ENCODE peak calls at places on chromosomes 4 and X, in six cellular contexts. One of them, this sample, is unnamed.

GRCh38 chr4:2981256-2981804 is 18.0 kb downstream of the GRK4 start:
- DNase-seq in GM12864: no peak
- DNase-seq in epithelial cell of esophagus: no peak
- DNase-seq in osteocyte: no peak
- DNase-seq in astrocyte: no peak
- DNase-seq in HL-60: no peak
- DNase-seq in this sample: no peak

GRCh38 chr4:100843897-100844296 is 326.1 kb upstream of the EMCN start:
- DNase-seq in GM12864: no peak
- DNase-seq in epithelial cell of esophagus: no peak
- DNase-seq in osteocyte: no peak
- DNase-seq in astrocyte: peak; percentile 35
- DNase-seq in HL-60: no peak
- DNase-seq in this sample: no peak

GRCh38 chrX:10048076-10048475 is 80.9 kb downstream of the CLDN34 start:
- DNase-seq in GM12864: no peak
- DNase-seq in epithelial cell of esophagus: no peak
- DNase-seq in osteocyte: no peak
- DNase-seq in astrocyte: no peak
- DNase-seq in HL-60: no peak
- DNase-seq in this sample: no peak

GRCh38 chr4:46404961-46405360 is 15.0 kb upstream of the GABRA2 start:
- DNase-seq in GM12864: no peak
- DNase-seq in epithelial cell of esophagus: no peak
- DNase-seq in osteocyte: no peak
- DNase-seq in astrocyte: no peak
- DNase-seq in HL-60: no peak
- DNase-seq in this sample: peak; percentile 40

GRCh38 chr4:81600511-81601269 is 129.0 kb upstream of the RASGEF1B start:
- DNase-seq in GM12864: no peak
- DNase-seq in epithelial cell of esophagus: no peak
- DNase-seq in osteocyte: no peak
- DNase-seq in astrocyte: no peak
- DNase-seq in HL-60: no peak
- DNase-seq in this sample: peak; percentile 30

GRCh38 chr4:141046255-141046654 is 87.0 kb downstream of the RNF150 start:
- DNase-seq in GM12864: no peak
- DNase-seq in epithelial cell of esophagus: peak; percentile 93
- DNase-seq in osteocyte: no peak
- DNase-seq in astrocyte: peak; percentile 100
- DNase-seq in HL-60: no peak
- DNase-seq in this sample: peak; percentile 91

GRCh38 chr4:83251074-83251835 is 33.3 kb downstream of the COQ2 start:
- DNase-seq in GM12864: no peak
- DNase-seq in epithelial cell of esophagus: no peak
- DNase-seq in osteocyte: no peak
- DNase-seq in astrocyte: no peak
- DNase-seq in HL-60: no peak
- DNase-seq in this sample: peak; percentile 18

GRCh38 chr4:117971406-117971805 is 62.9 kb upstream of the NDST3 start:
- DNase-seq in GM12864: no peak
- DNase-seq in epithelial cell of esophagus: no peak
- DNase-seq in osteocyte: no peak
- DNase-seq in astrocyte: peak; percentile 28
- DNase-seq in HL-60: no peak
- DNase-seq in this sample: peak; percentile 3

GRCh38 chr4:1151541-1151940 is 20.8 kb downstream of the SPON2 start:
- DNase-seq in GM12864: no peak
- DNase-seq in epithelial cell of esophagus: no peak
- DNase-seq in osteocyte: no peak
- DNase-seq in astrocyte: no peak
- DNase-seq in HL-60: no peak
- DNase-seq in this sample: no peak

GRCh38 chrX:108271397-108271787 is 166.8 kb downstream of the COL4A6 start:
- DNase-seq in GM12864: no peak
- DNase-seq in epithelial cell of esophagus: no peak
- DNase-seq in osteocyte: no peak
- DNase-seq in astrocyte: no peak
- DNase-seq in HL-60: no peak
- DNase-seq in this sample: no peak
- TF ChIP-seq CTCF in GM12864: no peak
- TF ChIP-seq CTCF in epithelial cell of esophagus: no peak
- TF ChIP-seq CTCF in osteocyte: no peak
- TF ChIP-seq CTCF in astrocyte: no peak
- TF ChIP-seq CTCF in HL-60: no peak
- TF ChIP-seq CTCF in this sample: no peak

GRCh38 chr4:80201326-80202151 is 4.2 kb downstream of the PRDM8 start:
- DNase-seq in GM12864: no peak
- DNase-seq in epithelial cell of esophagus: peak; percentile 46
- DNase-seq in osteocyte: no peak
- DNase-seq in astrocyte: peak; percentile 76
- DNase-seq in HL-60: peak; percentile 73
- DNase-seq in this sample: peak; percentile 27

GRCh38 chr4:80204433-80204832 is 7.1 kb downstream of the PRDM8 start:
- DNase-seq in GM12864: no peak
- DNase-seq in epithelial cell of esophagus: no peak
- DNase-seq in osteocyte: no peak
- DNase-seq in astrocyte: no peak
- DNase-seq in HL-60: no peak
- DNase-seq in this sample: no peak

GRCh38 chr4:80199947-80200346 is 2.6 kb downstream of the PRDM8 start:
- DNase-seq in GM12864: no peak
- DNase-seq in epithelial cell of esophagus: no peak
- DNase-seq in osteocyte: no peak
- DNase-seq in astrocyte: no peak
- DNase-seq in HL-60: no peak
- DNase-seq in this sample: no peak

GRCh38 chr4:80202784-80203553 is 5.7 kb downstream of the PRDM8 start:
- DNase-seq in GM12864: no peak
- DNase-seq in epithelial cell of esophagus: peak; percentile 38
- DNase-seq in osteocyte: peak; percentile 79
- DNase-seq in astrocyte: no peak
- DNase-seq in HL-60: peak; percentile 64
- DNase-seq in this sample: peak; percentile 23

DNA sequence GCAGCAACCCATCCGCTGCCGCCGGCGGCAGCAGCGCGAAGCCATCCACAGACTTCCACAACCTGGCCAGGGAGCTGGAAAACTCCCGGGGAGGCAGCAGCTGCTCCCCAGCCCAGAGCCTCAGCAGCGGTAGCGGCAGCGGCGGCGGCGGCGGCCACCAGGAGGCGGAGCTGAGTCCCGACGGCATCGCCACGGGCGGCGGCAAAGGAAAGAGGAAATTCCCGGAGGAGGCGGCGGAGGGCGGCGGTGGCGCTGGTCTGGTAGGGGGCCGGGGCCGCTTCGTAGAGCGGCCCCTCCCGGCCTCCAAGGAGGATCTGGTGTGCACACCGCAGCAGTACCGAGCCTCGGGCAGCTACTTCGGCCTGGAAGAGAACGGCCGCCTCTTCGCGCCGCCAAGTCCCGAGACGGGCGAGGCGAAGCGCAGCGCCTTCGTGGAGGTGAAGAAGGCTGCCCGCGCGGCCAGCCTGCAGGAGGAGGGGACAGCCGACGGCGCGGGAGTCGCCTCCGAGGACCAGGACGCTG is 4.9 kb downstream of the PRDM8 start:
- DNase-seq in GM12864: no peak
- DNase-seq in epithelial cell of esophagus: peak; percentile 80
- DNase-seq in osteocyte: no peak
- DNase-seq in astrocyte: peak; percentile 58
- DNase-seq in HL-60: peak; percentile 82
- DNase-seq in this sample: peak; percentile 75
- TF ChIP-seq CTCF in GM12864: peak; percentile 64
- TF ChIP-seq CTCF in epithelial cell of esophagus: peak; percentile 43
- TF ChIP-seq CTCF in osteocyte: peak; percentile 87
- TF ChIP-seq CTCF in astrocyte: peak; percentile 27
- TF ChIP-seq CTCF in HL-60: peak; percentile 24
- TF ChIP-seq CTCF in this sample: peak; percentile 59

DNA sequence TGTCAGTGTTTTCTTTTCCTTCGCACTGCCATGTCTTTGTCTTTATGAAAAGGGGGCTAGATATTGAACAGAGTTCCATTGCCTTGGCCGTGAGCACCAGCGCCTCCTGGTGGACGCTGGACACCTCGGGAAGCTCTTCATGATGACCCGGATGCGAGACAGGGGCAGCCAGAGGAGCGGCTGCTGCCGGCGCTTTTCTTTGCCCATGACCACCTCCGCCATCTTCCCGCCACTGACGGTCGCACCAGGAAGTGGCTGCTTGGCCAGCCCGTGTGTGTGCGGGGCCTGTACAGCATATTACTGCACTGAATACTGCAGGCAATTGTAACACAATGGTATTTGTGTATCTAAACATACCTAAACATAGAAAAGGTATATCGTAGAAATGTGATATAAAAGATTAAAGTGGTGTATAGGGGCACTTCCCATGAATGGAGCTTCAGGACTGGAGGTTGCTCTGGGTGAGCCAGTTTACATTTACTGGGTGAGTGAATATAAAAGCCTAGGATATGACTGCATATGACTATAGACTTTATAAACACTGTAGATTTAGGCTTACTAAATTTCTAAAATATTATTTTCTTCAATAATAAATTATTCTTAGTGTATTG is 15.8 kb upstream of the GRIA2 start:
- DNase-seq in GM12864: no peak
- DNase-seq in epithelial cell of esophagus: peak; percentile 14
- DNase-seq in osteocyte: no peak
- DNase-seq in astrocyte: no peak
- DNase-seq in HL-60: peak; percentile 7
- DNase-seq in this sample: peak; percentile 25
- TF ChIP-seq CTCF in GM12864: peak; percentile 67
- TF ChIP-seq CTCF in epithelial cell of esophagus: no peak
- TF ChIP-seq CTCF in osteocyte: peak; percentile 45
- TF ChIP-seq CTCF in astrocyte: peak; percentile 7
- TF ChIP-seq CTCF in HL-60: no peak
- TF ChIP-seq CTCF in this sample: peak; percentile 67

GRCh38 chr4:163679189-163679588 is 184.7 kb downstream of the TMA16 start:
- DNase-seq in GM12864: no peak
- DNase-seq in epithelial cell of esophagus: peak; percentile 48
- DNase-seq in osteocyte: no peak
- DNase-seq in astrocyte: peak; percentile 4
- DNase-seq in HL-60: no peak
- DNase-seq in this sample: peak; percentile 6

GRCh38 chr4:163680390-163681098 is 186.1 kb downstream of the TMA16 start:
- DNase-seq in GM12864: no peak
- DNase-seq in epithelial cell of esophagus: no peak
- DNase-seq in osteocyte: no peak
- DNase-seq in astrocyte: no peak
- DNase-seq in HL-60: no peak
- DNase-seq in this sample: no peak

GRCh38 chr4:163681208-163681821 is 186.8 kb downstream of the TMA16 start:
- DNase-seq in GM12864: no peak
- DNase-seq in epithelial cell of esophagus: peak; percentile 42
- DNase-seq in osteocyte: no peak
- DNase-seq in astrocyte: no peak
- DNase-seq in HL-60: peak; percentile 60
- DNase-seq in this sample: peak; percentile 22
- TF ChIP-seq CTCF in GM12864: peak; percentile 69
- TF ChIP-seq CTCF in epithelial cell of esophagus: peak; percentile 46
- TF ChIP-seq CTCF in osteocyte: peak; percentile 55
- TF ChIP-seq CTCF in astrocyte: peak; percentile 48
- TF ChIP-seq CTCF in HL-60: peak; percentile 57
- TF ChIP-seq CTCF in this sample: peak; percentile 47

DNA sequence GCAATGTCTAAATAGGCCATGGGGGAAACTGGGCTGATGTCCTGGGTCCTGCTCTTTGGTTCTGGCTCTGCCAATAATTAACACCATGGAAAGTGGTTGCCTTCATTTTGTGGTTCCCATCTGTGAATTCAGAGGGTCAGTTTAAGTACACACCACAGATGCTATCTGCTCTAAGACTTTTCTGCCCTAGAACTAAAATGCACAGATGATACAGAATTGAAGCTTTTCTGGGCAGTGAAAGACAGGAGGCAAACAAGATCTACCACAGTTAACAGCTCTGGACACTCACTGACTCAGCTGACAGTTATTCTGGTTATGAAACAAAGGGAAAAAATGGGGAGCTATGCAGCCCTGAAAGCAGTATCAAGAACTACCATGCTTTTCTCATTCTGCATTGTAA is 37.3 kb downstream of the APBB2 start:
- DNase-seq in GM12864: no peak
- DNase-seq in epithelial cell of esophagus: peak; percentile 76
- DNase-seq in osteocyte: no peak
- DNase-seq in astrocyte: peak; percentile 83
- DNase-seq in HL-60: no peak
- DNase-seq in this sample: peak; percentile 75
- TF ChIP-seq CTCF in GM12864: no peak
- TF ChIP-seq CTCF in epithelial cell of esophagus: peak; percentile 29
- TF ChIP-seq CTCF in osteocyte: peak; percentile 33
- TF ChIP-seq CTCF in astrocyte: no peak
- TF ChIP-seq CTCF in HL-60: no peak
- TF ChIP-seq CTCF in this sample: peak; percentile 43

DNA sequence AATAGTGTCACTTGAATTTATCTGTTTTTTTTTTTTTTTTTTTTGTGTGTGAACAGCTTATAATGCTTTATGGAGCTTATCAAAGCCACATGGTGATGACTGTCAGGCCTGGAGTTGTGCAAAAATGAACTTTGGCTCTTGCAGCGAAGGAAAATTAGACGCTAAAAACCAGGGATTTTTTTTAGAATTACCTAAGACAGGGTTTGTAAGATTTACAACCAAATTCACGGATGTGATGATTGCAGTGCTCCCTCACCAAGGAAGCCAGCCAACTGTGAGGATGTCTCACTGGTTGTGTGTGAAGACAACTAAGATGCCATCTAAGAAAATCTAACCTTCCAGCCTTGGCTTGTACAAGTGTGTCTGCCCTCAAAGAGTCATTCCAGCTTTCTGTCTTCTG is 127.1 kb upstream of the SLC4A4 start:
- DNase-seq in GM12864: no peak
- DNase-seq in epithelial cell of esophagus: no peak
- DNase-seq in osteocyte: no peak
- DNase-seq in astrocyte: peak; percentile 47
- DNase-seq in HL-60: no peak
- DNase-seq in this sample: peak; percentile 53
- TF ChIP-seq CTCF in GM12864: no peak
- TF ChIP-seq CTCF in epithelial cell of esophagus: no peak
- TF ChIP-seq CTCF in osteocyte: no peak
- TF ChIP-seq CTCF in astrocyte: no peak
- TF ChIP-seq CTCF in HL-60: no peak
- TF ChIP-seq CTCF in this sample: no peak

GRCh38 chr4:52172166-52172565 is 121.1 kb downstream of the SPATA18 start:
- DNase-seq in GM12864: no peak
- DNase-seq in epithelial cell of esophagus: peak; percentile 31
- DNase-seq in osteocyte: no peak
- DNase-seq in astrocyte: no peak
- DNase-seq in HL-60: peak; percentile 1
- DNase-seq in this sample: peak; percentile 26
- TF ChIP-seq CTCF in GM12864: peak; percentile 24
- TF ChIP-seq CTCF in epithelial cell of esophagus: peak; percentile 21
- TF ChIP-seq CTCF in osteocyte: peak; percentile 12
- TF ChIP-seq CTCF in astrocyte: peak; percentile 9
- TF ChIP-seq CTCF in HL-60: no peak
- TF ChIP-seq CTCF in this sample: peak; percentile 33

GRCh38 chrX:68807818-68808217 is 21.0 kb upstream of the EFNB1 start:
- DNase-seq in GM12864: no peak
- DNase-seq in epithelial cell of esophagus: no peak
- DNase-seq in osteocyte: no peak
- DNase-seq in astrocyte: no peak
- DNase-seq in HL-60: no peak
- DNase-seq in this sample: peak; percentile 19
- TF ChIP-seq CTCF in GM12864: no peak
- TF ChIP-seq CTCF in epithelial cell of esophagus: peak; percentile 35
- TF ChIP-seq CTCF in osteocyte: peak; percentile 47
- TF ChIP-seq CTCF in astrocyte: no peak
- TF ChIP-seq CTCF in HL-60: no peak
- TF ChIP-seq CTCF in this sample: peak; percentile 35